ENCODE peak calls at places on chromosomes 7 and 10, in five cellular contexts. W is ascending aorta, T is uterus, Z is fibroblast of lung, E is kidney. S is an unnamed sample. For H3K4me1, the result is how much of the 10 kb centered on the place peaks cover.

GRCh38 chr7:43491984-43492383 is 90.9 kb upstream of the STK17A start:
- DNase-seq in W (no peak), T (no peak), Z (peak), E (no peak), S (no peak)

GRCh38 chr7:97270280-97270679 is 152.8 kb downstream of the SDHAF3 start:
- DNase-seq in W (no peak), T (no peak), Z (no peak), E (no peak), S (no peak)

GRCh38 chr7:51020944-51021343 is 238.2 kb upstream of the GRB10 start:
- DNase-seq in W (peak), T (no peak), Z (no peak), E (no peak), S (no peak)

GRCh38 chr7:148944935-148945934 is 61.1 kb upstream of the EZH2 start:
- DNase-seq in W (no peak), T (no peak), Z (peak), E (no peak), S (no peak)

GRCh38 chr7:42156957-42157721 is 79.9 kb downstream of the GLI3 start:
- DNase-seq in W (no peak), T (no peak), Z (no peak), E (no peak), S (no peak)

GRCh38 chr10:117631276-117632151 is 89.0 kb downstream of the EMX2 start:
- DNase-seq in W (no peak), T (peak), Z (no peak), E (no peak), S (no peak)

GRCh38 chr7:19290936-19291335 is 145.7 kb upstream of the FERD3L start:
- DNase-seq in W (no peak), T (no peak), Z (no peak), E (no peak), S (no peak)

GRCh38 chr10:56605043-56605442 is 244.0 kb upstream of the ZWINT start:
- DNase-seq in W (no peak), T (no peak), Z (no peak), E (peak), S (no peak)

GRCh38 chr7:111690364-111691111 is 128.2 kb upstream of the IMMP2L start:
- DNase-seq in W (no peak), T (no peak), Z (no peak), E (no peak), S (no peak)

GRCh38 chr7:70044064-70044463 is 445.8 kb downstream of the AUTS2 start:
- DNase-seq in W (no peak), T (peak), Z (no peak), E (no peak), S (no peak)

GRCh38 chr7:70389752-70390151 is 742.2 kb upstream of the GALNT17 start:
- DNase-seq in W (no peak), T (no peak), Z (no peak), E (no peak), S (no peak)

GRCh38 chr10:3666525-3667302 is 118.3 kb downstream of the KLF6 start:
- DNase-seq in W (no peak), T (no peak), Z (no peak), E (no peak), S (peak)

GRCh38 chr10:129328531-129328930 is 138.5 kb upstream of the MGMT start:
- DNase-seq in W (no peak), T (no peak), Z (peak), E (no peak), S (no peak)

GRCh38 chr10:89695307-89695706 is 6.1 kb upstream of the KIF20B start:
- DNase-seq in W (no peak), T (no peak), Z (no peak), E (no peak), S (no peak)

GRCh38 chr10:76430330-76430729 is 998.9 kb downstream of the LRMDA start:
- DNase-seq in W (no peak), T (no peak), Z (no peak), E (no peak), S (no peak)

DNA sequence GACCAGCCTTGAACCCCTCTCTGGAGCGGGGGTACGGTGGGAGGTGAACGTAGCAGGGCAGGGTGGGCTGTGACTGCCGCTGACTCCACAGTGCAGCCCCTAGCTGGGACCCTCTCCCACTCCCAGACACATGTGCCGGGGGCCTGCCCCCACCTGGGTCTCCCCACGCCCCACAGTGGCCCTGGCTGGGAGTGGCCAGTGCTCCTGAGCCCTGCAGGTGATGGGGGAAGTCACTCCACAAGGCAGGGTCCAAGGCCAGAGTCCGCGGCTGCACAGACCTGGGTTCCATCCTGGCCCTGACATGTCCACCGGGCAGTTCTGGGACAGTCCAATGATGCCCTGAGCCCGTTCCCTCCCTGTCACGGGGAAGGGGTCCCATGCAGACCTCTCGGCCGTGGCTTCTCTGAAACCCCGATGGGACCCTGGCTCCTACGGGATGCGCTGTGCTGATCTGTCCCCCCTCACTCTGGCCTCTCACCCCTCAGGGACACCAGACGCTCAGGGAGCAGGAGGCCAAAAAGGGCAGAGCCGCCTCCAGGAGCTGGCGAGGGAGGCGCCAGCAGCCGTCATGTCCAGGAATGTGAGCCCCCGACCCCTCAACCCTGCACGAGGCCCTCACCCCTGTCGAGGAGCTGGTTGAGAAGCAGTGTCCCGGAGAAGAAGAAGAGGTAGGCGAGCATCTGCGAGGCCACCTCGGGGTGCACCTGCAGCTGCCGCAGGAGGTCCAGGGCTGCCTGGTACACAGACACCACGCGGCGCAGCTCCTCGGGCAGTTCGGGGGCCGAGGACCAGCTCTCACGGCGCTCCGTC is 40.4 kb downstream of the AP5Z1 start:
- DNase-seq in W (no peak), T (no peak), Z (no peak), E (no peak), S (peak)
- TF ChIP-seq CTCF in W (no peak), T (no peak), Z (no peak), E (no peak), S (no peak)

DNA sequence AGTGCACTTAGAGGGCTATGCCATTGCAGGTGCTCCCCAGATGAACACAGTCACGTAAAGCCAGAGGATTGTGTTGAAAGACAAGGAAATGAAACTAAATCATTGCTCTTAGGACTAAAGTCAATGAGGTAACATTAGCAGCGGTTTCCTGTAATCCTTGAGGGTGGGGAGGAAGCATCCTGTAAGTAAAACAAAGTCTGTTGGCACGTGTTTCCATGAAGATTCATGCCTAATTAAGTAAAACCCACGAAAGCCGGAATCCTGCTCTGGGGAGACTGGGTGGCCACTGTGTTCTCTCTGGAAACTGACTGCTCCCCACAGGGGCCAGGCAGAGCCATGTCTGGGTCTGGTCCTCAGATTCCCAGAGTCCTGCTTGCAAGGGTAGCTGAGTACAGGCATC is 18.3 kb downstream of the STEAP1B start:
- DNase-seq in W (no peak), T (no peak), Z (no peak), E (no peak), S (no peak)
- H3K27ac ChIP-seq in W (no peak), T (no peak), Z (no peak), E (no peak), S (peak)

GRCh38 chr10:63140077-63140476 is 6.9 kb downstream of the NRBF2 start:
- DNase-seq in W (no peak), T (no peak), Z (no peak), E (no peak), S (no peak)
- H3K4me1 ChIP-seq in W (under half), T (under half), Z (under half), E (under half), S (under half)

GRCh38 chr7:90187507-90188050 is 24.0 kb upstream of the STEAP2 start:
- DNase-seq in W (no peak), T (no peak), Z (no peak), E (no peak), S (no peak)
- TF ChIP-seq CTCF in W (no peak), T (no peak), Z (no peak), E (no peak), S (no peak)

GRCh38 chr10:110355181-110355831 is 50.6 kb upstream of the SMNDC1 start:
- DNase-seq in W (no peak), T (no peak), Z (no peak), E (no peak), S (no peak)

GRCh38 chr10:110350812-110351211 is 46.1 kb upstream of the SMNDC1 start:
- DNase-seq in W (no peak), T (no peak), Z (no peak), E (no peak), S (no peak)

GRCh38 chr10:110353244-110354119 is 48.8 kb upstream of the SMNDC1 start:
- DNase-seq in W (no peak), T (no peak), Z (peak), E (no peak), S (no peak)

GRCh38 chr10:110354322-110354766 is 49.6 kb upstream of the SMNDC1 start:
- DNase-seq in W (peak), T (peak), Z (peak), E (peak), S (peak)

DNA sequence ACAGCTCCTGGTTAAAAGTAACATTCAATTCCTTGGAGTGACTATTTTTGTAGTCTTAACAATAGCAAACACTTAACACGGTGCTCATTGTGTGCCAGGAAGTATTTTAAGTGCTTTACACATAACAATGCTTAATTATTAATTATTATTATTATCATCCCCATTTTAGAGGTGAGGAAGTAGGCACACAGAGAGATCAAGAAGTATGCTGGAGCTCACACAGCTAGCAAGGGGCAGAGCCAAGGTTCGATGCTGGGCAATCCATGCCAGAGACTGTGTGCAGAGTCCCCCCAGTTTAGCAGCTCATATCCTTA is 48.2 kb upstream of the SMNDC1 start:
- DNase-seq in W (no peak), T (no peak), Z (no peak), E (no peak), S (no peak)
- H3K27ac ChIP-seq in W (no peak), T (no peak), Z (peak), E (no peak), S (no peak)

GRCh38 chr10:102511562-102512274 is 7.9 kb downstream of the SUFU start:
- DNase-seq in W (no peak), T (no peak), Z (no peak), E (no peak), S (no peak)
- H3K4me1 ChIP-seq in W (under half), T (under half), Z (under half), E (under half), S (under half)